ENCODE peak calls at places on chromosomes 4 and X, in eight cellular contexts. B is stomach, I is K562, N is tibial nerve, E is ovary, A is sigmoid colon, H is transverse colon, P is HepG2. C is an unnamed sample.

GRCh38 chrX:32525234-32525633 is 686.1 kb downstream of the DMD start:
- DNase-seq in A (no peak), N (no peak), H (no peak), B (no peak), P (no peak), E (no peak), I (no peak), C (no peak)

GRCh38 chr4:120921456-120922389 is 803 bp downstream of the PRDM5 start:
- DNase-seq in H (peak; percentile 73), B (peak; percentile 59), N (peak; percentile 53), E (peak; percentile 75), I (no peak), A (peak; percentile 81), P (no peak), C (no peak)

GRCh38 chr4:37244583-37245390 is at the start of gene NWD2:
- DNase-seq in B (no peak), A (no peak), H (peak; percentile 13), I (no peak), P (no peak), N (no peak), E (no peak), C (no peak)

GRCh38 chr4:47550899-47551548 is 65.9 kb downstream of the ATP10D start:
- DNase-seq in H (no peak), E (no peak), P (no peak), N (no peak), B (no peak), I (no peak), A (no peak), C (no peak)

GRCh38 chr4:7788193-7788592 is 151.5 kb downstream of the AFAP1 start:
- DNase-seq in B (no peak), A (peak; percentile 55), N (no peak), I (peak; percentile 24), P (no peak), E (peak; percentile 11), H (no peak), C (no peak)

GRCh38 chrX:153778684-153779101 is 2.1 kb upstream of the SRPK3 start:
- DNase-seq in P (no peak), I (no peak), A (no peak), H (no peak), B (no peak), E (no peak), N (no peak), C (no peak)

GRCh38 chr4:168908093-168908492 is 102.0 kb downstream of the CBR4 start:
- DNase-seq in N (no peak), A (no peak), B (no peak), I (no peak), H (no peak), E (no peak), P (no peak), C (no peak)

GRCh38 chr4:4477391-4477790 is 64.5 kb downstream of the STX18 start:
- DNase-seq in B (no peak), P (no peak), I (no peak), E (no peak), A (no peak), H (no peak), N (no peak), C (peak; percentile 50)

GRCh38 chrX:54411732-54412131 is 28.5 kb upstream of the TSR2 start:
- DNase-seq in N (no peak), P (no peak), I (no peak), H (no peak), B (no peak), A (no peak), E (no peak), C (no peak)

GRCh38 chr4:89724716-89725115 is 112.2 kb downstream of the SNCA start:
- DNase-seq in I (no peak), P (no peak), H (no peak), E (no peak), B (no peak), A (no peak), N (no peak), C (no peak)

GRCh38 chr4:184861047-184861446 is 35.3 kb upstream of the ACSL1 start:
- DNase-seq in E (no peak), H (no peak), N (no peak), I (no peak), B (no peak), P (no peak), A (no peak), C (no peak)

GRCh38 chrX:9327086-9327746 is 137.6 kb upstream of the TBL1X start:
- DNase-seq in B (no peak), I (no peak), E (no peak), H (no peak), A (no peak), N (no peak), P (no peak), C (no peak)

GRCh38 chrX:49155900-49156837 is 6.4 kb upstream of the MAGIX start:
- DNase-seq in E (peak; percentile 92), P (no peak), B (peak; percentile 91), I (peak; percentile 88), N (peak; percentile 79), H (peak; percentile 92), A (peak; percentile 96), C (peak; percentile 94)

GRCh38 chr4:67401902-67402301 is 143.4 kb downstream of the CENPC start:
- DNase-seq in A (no peak), B (no peak), E (no peak), H (no peak), N (no peak), P (no peak), I (no peak), C (no peak)

GRCh38 chr4:85039526-85039925 is 73.0 kb upstream of the WDFY3 start:
- DNase-seq in E (no peak), P (no peak), H (no peak), I (no peak), B (no peak), A (no peak), N (no peak), C (no peak)

GRCh38 chrX:154516655-154517100 is 646 bp upstream of the FAM3A start:
- DNase-seq in B (no peak), E (peak; percentile 62), A (peak; percentile 86), I (no peak), N (no peak), H (no peak), P (no peak), C (no peak)

GRCh38 chr4:143183513-143184216 is 1.1 kb upstream of the USP38 start:
- DNase-seq in P (no peak), A (no peak), H (no peak), N (no peak), I (no peak), E (no peak), B (no peak), C (no peak)

DNA sequence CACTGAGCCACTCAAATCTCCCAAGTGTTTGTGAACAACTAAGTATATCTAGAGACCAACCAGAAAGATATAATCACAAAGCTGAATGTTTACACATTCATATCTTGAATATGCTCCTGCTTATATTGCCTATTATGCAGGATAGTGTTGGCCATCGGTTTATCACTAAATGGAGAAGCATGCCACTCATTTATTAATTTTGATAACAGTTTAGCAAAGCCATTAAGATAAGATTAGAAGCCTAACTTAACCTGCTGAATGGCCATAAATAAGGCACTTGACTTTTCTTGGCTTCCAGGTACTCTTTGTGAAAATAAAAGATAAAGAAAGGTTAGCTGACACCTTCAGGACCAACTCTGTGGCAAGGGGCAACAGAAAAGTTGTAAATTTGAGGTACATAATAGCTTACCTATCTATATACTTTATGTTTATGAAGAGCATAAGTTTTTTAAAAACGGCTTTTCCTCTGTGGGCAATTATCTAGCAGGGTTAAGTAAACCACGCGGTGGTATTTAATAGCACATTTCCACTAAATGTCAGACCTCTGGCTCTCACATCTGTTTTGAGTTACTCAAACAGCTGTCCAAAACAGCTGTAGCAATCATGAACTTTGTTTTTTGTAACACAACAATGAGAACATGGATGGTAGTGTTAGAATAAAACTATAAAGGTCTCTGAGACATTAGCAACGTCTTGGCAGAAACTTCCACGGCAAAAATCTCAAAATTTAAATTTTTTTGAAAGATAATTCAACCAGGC is 58.8 kb upstream of the FTHL17 start:
- DNase-seq in E (no peak), B (no peak), H (no peak), I (no peak), P (no peak), N (no peak), A (no peak), C (no peak)
- H3K4me3 ChIP-seq in E (no peak overlapping the region), B (no peak overlapping the region), H (no peak overlapping the region), I (no peak overlapping the region), P (no peak overlapping the region), N (no peak overlapping the region), A (no peak overlapping the region), C (no peak overlapping the region)

GRCh38 chr4:17544831-17545234 is 29.9 kb downstream of the CLRN2 start:
- DNase-seq in A (no peak), E (no peak), B (peak; percentile 28), I (no peak), H (peak; percentile 9), N (no peak), P (peak; percentile 68), C (no peak)
- H3K36me3 ChIP-seq in A (no peaks in the 10 kb centered on the region), E (no peaks in the 10 kb centered on the region), B (no peaks in the 10 kb centered on the region), I (no peaks in the 10 kb centered on the region), H (no peaks in the 10 kb centered on the region), N (no peaks in the 10 kb centered on the region), P (no peaks in the 10 kb centered on the region), C (no peaks in the 10 kb centered on the region)

DNA sequence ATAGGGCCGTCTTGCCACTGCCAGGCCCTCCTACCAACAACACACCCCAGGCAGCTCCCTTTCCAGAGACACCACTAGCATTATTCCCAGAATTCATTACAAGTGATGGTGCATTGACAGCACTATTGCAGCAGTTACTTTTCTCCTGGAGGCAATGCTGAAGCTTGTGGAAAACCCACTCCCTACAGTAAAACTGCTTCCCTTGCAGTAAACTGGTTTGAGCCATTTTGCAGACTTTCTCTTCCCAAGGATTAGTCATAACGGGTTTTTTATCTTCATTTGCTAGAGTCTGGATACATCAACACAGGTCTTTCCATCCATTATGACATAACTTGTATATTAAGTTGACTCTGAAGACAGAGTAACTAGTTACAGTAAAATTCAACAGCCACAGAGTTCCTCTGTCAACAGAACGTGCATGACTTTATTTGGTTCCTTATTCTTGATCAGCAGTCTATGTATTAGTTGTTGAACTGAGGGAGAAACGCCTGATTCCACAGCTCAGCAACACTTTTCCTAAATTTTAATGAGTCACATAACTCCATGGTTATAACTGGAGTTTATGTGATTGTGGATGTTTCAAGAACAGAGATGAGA is 2.2 kb downstream of the ANKRD50 start:
- DNase-seq in E (no peak), B (no peak), H (no peak), N (no peak), A (no peak), I (no peak), P (no peak), C (no peak)
- TF ChIP-seq EP300 in E (no peak), B (no peak), H (no peak), N (no peak), A (no peak), I (no peak), P (no peak), C (no peak)

DNA sequence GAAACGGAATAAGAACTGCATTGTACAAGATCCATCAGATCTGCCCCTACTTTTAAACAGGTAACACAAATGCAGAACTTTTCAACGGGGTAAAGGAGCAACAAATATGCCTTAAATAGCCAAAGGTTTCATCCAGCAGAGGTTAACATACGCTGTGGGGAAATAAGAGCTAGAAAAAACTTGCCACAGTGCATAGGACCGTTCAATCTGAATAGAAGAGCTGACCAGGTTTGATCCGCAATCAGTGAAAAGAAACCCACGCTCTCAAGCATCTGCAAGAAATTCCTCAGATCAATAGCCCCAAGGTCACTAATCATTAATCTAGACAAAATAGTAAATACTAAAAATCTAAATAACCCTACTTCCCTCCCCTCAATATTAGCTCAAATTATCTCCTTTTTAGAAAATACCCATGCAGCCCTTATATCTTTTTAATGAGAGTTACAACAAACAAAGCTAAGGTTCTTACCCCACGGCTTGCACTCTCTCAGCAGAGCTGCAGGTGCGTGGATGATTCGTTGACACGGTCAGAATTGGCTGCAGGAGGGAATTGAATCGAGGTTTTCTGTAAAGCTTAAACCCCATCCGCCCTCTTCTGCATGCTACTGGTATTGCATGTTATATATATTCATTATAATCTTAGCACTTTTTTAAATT is at the start of gene TLR10:
- DNase-seq in A (no peak), E (no peak), B (peak; percentile 36), P (peak; percentile 20), N (no peak), H (peak; percentile 46), I (peak; percentile 40), C (no peak)
- H3K4me3 ChIP-seq in A (no peak within 1 kb of the TSS), E (no peak within 1 kb of the TSS), B (no peak within 1 kb of the TSS), P (no peak within 1 kb of the TSS), N (no peak within 1 kb of the TSS), H (no peak within 1 kb of the TSS), I (no peak within 1 kb of the TSS), C (no peak within 1 kb of the TSS)